ENCODE peak calls at places on chromosomes 7 and 10, in ten cellular contexts. One of them, this sample, is unnamed.

GRCh38 chr7:70434821-70435220 is 697.1 kb upstream of the GALNT17 start:
- DNase-seq in suprapubic skin: no peak
- DNase-seq in right cardiac atrium: no peak
- DNase-seq in A549: no peak
- DNase-seq in tibial nerve: no peak
- DNase-seq in heart right ventricle: no peak
- DNase-seq in esophagus squamous epithelium: no peak
- DNase-seq in OCI-LY7: no peak
- DNase-seq in body of pancreas: no peak
- DNase-seq in tibial artery: no peak
- DNase-seq in this sample: no peak

GRCh38 chr10:126661841-126662520 is 8.5 kb downstream of the C10orf90 start:
- DNase-seq in OCI-LY7: no peak
- DNase-seq in esophagus squamous epithelium: no peak
- DNase-seq in heart right ventricle: no peak
- DNase-seq in suprapubic skin: no peak
- DNase-seq in right cardiac atrium: no peak
- DNase-seq in A549: no peak
- DNase-seq in tibial artery: no peak
- DNase-seq in tibial nerve: no peak
- DNase-seq in body of pancreas: no peak
- DNase-seq in this sample: no peak

GRCh38 chr7:6164491-6164890 is 107.9 kb downstream of the CYTH3 start:
- DNase-seq in esophagus squamous epithelium: no peak
- DNase-seq in suprapubic skin: no peak
- DNase-seq in heart right ventricle: peak; percentile 61
- DNase-seq in A549: peak; percentile 37
- DNase-seq in body of pancreas: peak; percentile 15
- DNase-seq in tibial artery: no peak
- DNase-seq in OCI-LY7: no peak
- DNase-seq in right cardiac atrium: no peak
- DNase-seq in tibial nerve: no peak
- DNase-seq in this sample: peak; percentile 56

GRCh38 chr7:5139998-5140397 is 50.0 kb upstream of the WIPI2 start:
- DNase-seq in body of pancreas: peak; percentile 19
- DNase-seq in tibial nerve: no peak
- DNase-seq in suprapubic skin: no peak
- DNase-seq in right cardiac atrium: no peak
- DNase-seq in OCI-LY7: peak; percentile 57
- DNase-seq in tibial artery: no peak
- DNase-seq in A549: peak; percentile 47
- DNase-seq in heart right ventricle: no peak
- DNase-seq in esophagus squamous epithelium: no peak
- DNase-seq in this sample: no peak

GRCh38 chr10:28137907-28138880 is 139.3 kb upstream of the ODAD2 start:
- DNase-seq in tibial artery: no peak
- DNase-seq in heart right ventricle: no peak
- DNase-seq in tibial nerve: no peak
- DNase-seq in suprapubic skin: no peak
- DNase-seq in right cardiac atrium: no peak
- DNase-seq in OCI-LY7: no peak
- DNase-seq in A549: no peak
- DNase-seq in esophagus squamous epithelium: no peak
- DNase-seq in body of pancreas: no peak
- DNase-seq in this sample: no peak

GRCh38 chr7:149440222-149440621 is 20.6 kb downstream of the ZNF777 start:
- DNase-seq in A549: no peak
- DNase-seq in OCI-LY7: no peak
- DNase-seq in heart right ventricle: no peak
- DNase-seq in esophagus squamous epithelium: no peak
- DNase-seq in tibial artery: no peak
- DNase-seq in suprapubic skin: peak; percentile 20
- DNase-seq in right cardiac atrium: no peak
- DNase-seq in tibial nerve: no peak
- DNase-seq in body of pancreas: no peak
- DNase-seq in this sample: no peak

GRCh38 chr10:119268871-119269506 is 61.6 kb downstream of the GRK5 start:
- DNase-seq in tibial artery: no peak
- DNase-seq in heart right ventricle: no peak
- DNase-seq in tibial nerve: no peak
- DNase-seq in right cardiac atrium: no peak
- DNase-seq in suprapubic skin: no peak
- DNase-seq in OCI-LY7: no peak
- DNase-seq in A549: no peak
- DNase-seq in esophagus squamous epithelium: no peak
- DNase-seq in body of pancreas: no peak
- DNase-seq in this sample: no peak

GRCh38 chr7:150404172-150404784 is 25.1 kb downstream of the ZNF775 start:
- DNase-seq in suprapubic skin: peak; percentile 62
- DNase-seq in tibial artery: no peak
- DNase-seq in OCI-LY7: no peak
- DNase-seq in body of pancreas: no peak
- DNase-seq in tibial nerve: no peak
- DNase-seq in A549: no peak
- DNase-seq in esophagus squamous epithelium: no peak
- DNase-seq in heart right ventricle: no peak
- DNase-seq in right cardiac atrium: no peak
- DNase-seq in this sample: no peak

GRCh38 chr7:159149488-159149887 is 4.8 kb upstream of the VIPR2 start:
- DNase-seq in body of pancreas: no peak
- DNase-seq in suprapubic skin: no peak
- DNase-seq in tibial artery: no peak
- DNase-seq in A549: no peak
- DNase-seq in OCI-LY7: no peak
- DNase-seq in esophagus squamous epithelium: no peak
- DNase-seq in tibial nerve: no peak
- DNase-seq in right cardiac atrium: no peak
- DNase-seq in heart right ventricle: no peak
- DNase-seq in this sample: no peak

GRCh38 chr7:135862586-135863361 is 114.2 kb upstream of the FAM180A start:
- DNase-seq in OCI-LY7: no peak
- DNase-seq in suprapubic skin: no peak
- DNase-seq in heart right ventricle: no peak
- DNase-seq in A549: no peak
- DNase-seq in body of pancreas: no peak
- DNase-seq in esophagus squamous epithelium: no peak
- DNase-seq in right cardiac atrium: no peak
- DNase-seq in tibial artery: no peak
- DNase-seq in tibial nerve: no peak
- DNase-seq in this sample: no peak

GRCh38 chr10:1670541-1671365 is 66.6 kb downstream of the ADARB2 start:
- DNase-seq in right cardiac atrium: no peak
- DNase-seq in tibial nerve: no peak
- DNase-seq in esophagus squamous epithelium: no peak
- DNase-seq in A549: no peak
- DNase-seq in tibial artery: no peak
- DNase-seq in suprapubic skin: no peak
- DNase-seq in heart right ventricle: no peak
- DNase-seq in body of pancreas: no peak
- DNase-seq in OCI-LY7: no peak
- DNase-seq in this sample: no peak

GRCh38 chr7:1964913-1965578 is 267.7 kb downstream of the MAD1L1 start:
- DNase-seq in A549: no peak
- DNase-seq in suprapubic skin: no peak
- DNase-seq in right cardiac atrium: no peak
- DNase-seq in heart right ventricle: no peak
- DNase-seq in esophagus squamous epithelium: no peak
- DNase-seq in OCI-LY7: no peak
- DNase-seq in tibial artery: no peak
- DNase-seq in tibial nerve: no peak
- DNase-seq in body of pancreas: no peak
- DNase-seq in this sample: peak; percentile 9

GRCh38 chr7:80763704-80764103 is 125.3 kb downstream of the CD36 start:
- DNase-seq in tibial nerve: no peak
- DNase-seq in body of pancreas: no peak
- DNase-seq in right cardiac atrium: no peak
- DNase-seq in heart right ventricle: no peak
- DNase-seq in suprapubic skin: no peak
- DNase-seq in OCI-LY7: no peak
- DNase-seq in esophagus squamous epithelium: no peak
- DNase-seq in tibial artery: no peak
- DNase-seq in A549: no peak
- DNase-seq in this sample: no peak

GRCh38 chr7:73963252-73963822 is 64.6 kb upstream of the ELN start:
- DNase-seq in tibial artery: no peak
- DNase-seq in OCI-LY7: no peak
- DNase-seq in right cardiac atrium: no peak
- DNase-seq in esophagus squamous epithelium: no peak
- DNase-seq in tibial nerve: no peak
- DNase-seq in A549: peak; percentile 20
- DNase-seq in heart right ventricle: no peak
- DNase-seq in suprapubic skin: no peak
- DNase-seq in body of pancreas: no peak
- DNase-seq in this sample: no peak

GRCh38 chr10:96292971-96293909 is 11.0 kb upstream of the DNTT start:
- DNase-seq in suprapubic skin: no peak
- DNase-seq in OCI-LY7: peak; percentile 87
- DNase-seq in tibial nerve: no peak
- DNase-seq in esophagus squamous epithelium: no peak
- DNase-seq in heart right ventricle: no peak
- DNase-seq in tibial artery: no peak
- DNase-seq in body of pancreas: peak; percentile 33
- DNase-seq in A549: peak; percentile 59
- DNase-seq in right cardiac atrium: no peak
- DNase-seq in this sample: no peak
- H3K4me3 ChIP-seq in suprapubic skin: no peak overlapping the region
- H3K4me3 ChIP-seq in OCI-LY7: peak overlapping the region; percentile 13
- H3K4me3 ChIP-seq in tibial nerve: no peak overlapping the region
- H3K4me3 ChIP-seq in esophagus squamous epithelium: no peak overlapping the region
- H3K4me3 ChIP-seq in heart right ventricle: no peak overlapping the region
- H3K4me3 ChIP-seq in tibial artery: no peak overlapping the region
- H3K4me3 ChIP-seq in body of pancreas: no peak overlapping the region
- H3K4me3 ChIP-seq in A549: no peak overlapping the region
- H3K4me3 ChIP-seq in right cardiac atrium: no peak overlapping the region
- H3K4me3 ChIP-seq in this sample: no peak overlapping the region

GRCh38 chr7:55021053-55021452 is 2.2 kb downstream of the EGFR start:
- DNase-seq in esophagus squamous epithelium: no peak
- DNase-seq in body of pancreas: no peak
- DNase-seq in heart right ventricle: no peak
- DNase-seq in tibial nerve: no peak
- DNase-seq in tibial artery: no peak
- DNase-seq in OCI-LY7: no peak
- DNase-seq in suprapubic skin: no peak
- DNase-seq in right cardiac atrium: no peak
- DNase-seq in A549: no peak
- DNase-seq in this sample: no peak
- H3K4me1 ChIP-seq in esophagus squamous epithelium: peaks cover 10% of the 10 kb centered on the region
- H3K4me1 ChIP-seq in body of pancreas: peaks cover 44% of the 10 kb centered on the region
- H3K4me1 ChIP-seq in heart right ventricle: peaks cover 5% of the 10 kb centered on the region
- H3K4me1 ChIP-seq in tibial nerve: no peaks in the 10 kb centered on the region
- H3K4me1 ChIP-seq in tibial artery: peaks cover 35% of the 10 kb centered on the region
- H3K4me1 ChIP-seq in OCI-LY7: no peaks in the 10 kb centered on the region
- H3K4me1 ChIP-seq in suprapubic skin: peaks cover 53% of the 10 kb centered on the region
- H3K4me1 ChIP-seq in right cardiac atrium: peaks cover 6% of the 10 kb centered on the region
- H3K4me1 ChIP-seq in A549: peaks cover 57% of the 10 kb centered on the region
- H3K4me1 ChIP-seq in this sample: peaks cover 40% of the 10 kb centered on the region

GRCh38 chr7:134781171-134781570 is 1.7 kb downstream of the CALD1 start:
- DNase-seq in A549: no peak
- DNase-seq in body of pancreas: no peak
- DNase-seq in tibial nerve: no peak
- DNase-seq in suprapubic skin: no peak
- DNase-seq in OCI-LY7: no peak
- DNase-seq in right cardiac atrium: no peak
- DNase-seq in esophagus squamous epithelium: no peak
- DNase-seq in tibial artery: no peak
- DNase-seq in heart right ventricle: no peak
- DNase-seq in this sample: no peak

GRCh38 chr7:134778941-134779740 is at the start of gene CALD1:
- DNase-seq in tibial artery: peak; percentile 80
- DNase-seq in body of pancreas: peak; percentile 40
- DNase-seq in heart right ventricle: peak; percentile 53
- DNase-seq in OCI-LY7: no peak
- DNase-seq in suprapubic skin: peak; percentile 80
- DNase-seq in tibial nerve: peak; percentile 52
- DNase-seq in right cardiac atrium: peak; percentile 76
- DNase-seq in esophagus squamous epithelium: no peak
- DNase-seq in A549: peak; percentile 89
- DNase-seq in this sample: peak; percentile 74

GRCh38 chr7:134782121-134782623 is 2.7 kb downstream of the CALD1 start:
- DNase-seq in right cardiac atrium: no peak
- DNase-seq in esophagus squamous epithelium: no peak
- DNase-seq in OCI-LY7: no peak
- DNase-seq in A549: no peak
- DNase-seq in tibial nerve: no peak
- DNase-seq in suprapubic skin: no peak
- DNase-seq in heart right ventricle: no peak
- DNase-seq in body of pancreas: no peak
- DNase-seq in tibial artery: no peak
- DNase-seq in this sample: no peak

GRCh38 chr7:134779741-134780065 is 269 bp downstream of the CALD1 start:
- DNase-seq in tibial artery: no peak
- DNase-seq in heart right ventricle: no peak
- DNase-seq in suprapubic skin: no peak
- DNase-seq in esophagus squamous epithelium: no peak
- DNase-seq in OCI-LY7: no peak
- DNase-seq in A549: no peak
- DNase-seq in tibial nerve: no peak
- DNase-seq in body of pancreas: no peak
- DNase-seq in right cardiac atrium: no peak
- DNase-seq in this sample: no peak

DNA sequence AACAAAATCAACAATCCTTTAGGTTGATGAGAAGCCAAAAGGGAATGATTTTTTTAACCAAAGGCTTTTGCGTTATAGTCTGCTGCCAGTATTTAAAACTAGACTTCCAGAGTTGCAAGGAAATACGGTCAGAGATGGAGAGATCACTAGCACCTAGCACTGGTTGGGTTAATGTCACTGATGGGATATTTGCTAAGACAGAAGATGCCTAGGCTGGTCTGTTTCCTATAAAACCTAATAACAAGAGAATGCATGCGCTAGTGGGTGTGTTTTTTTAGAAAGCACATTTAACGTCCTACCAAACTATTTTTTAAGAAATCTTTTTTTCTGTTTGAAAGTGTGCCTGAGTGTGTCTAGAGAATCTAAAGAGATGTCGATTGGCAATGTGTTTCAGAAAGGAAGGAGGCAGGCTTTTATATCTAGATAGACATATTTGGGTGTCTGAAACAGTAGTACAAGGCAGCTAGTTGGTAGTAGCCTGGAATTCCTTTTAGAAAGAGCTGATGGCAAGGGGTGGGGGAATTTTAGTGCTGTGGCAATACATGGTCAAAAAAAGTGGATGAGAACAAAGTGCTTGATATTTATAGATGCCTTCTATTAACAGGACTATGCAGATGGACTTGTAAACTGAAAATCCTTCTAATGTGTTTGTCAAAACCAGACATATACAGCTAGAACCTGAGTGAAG is 876 bp downstream of the CALD1 start:
- DNase-seq in OCI-LY7: no peak
- DNase-seq in suprapubic skin: no peak
- DNase-seq in heart right ventricle: no peak
- DNase-seq in tibial nerve: no peak
- DNase-seq in tibial artery: no peak
- DNase-seq in esophagus squamous epithelium: no peak
- DNase-seq in A549: no peak
- DNase-seq in body of pancreas: no peak
- DNase-seq in right cardiac atrium: no peak
- DNase-seq in this sample: no peak
- H3K27ac ChIP-seq in OCI-LY7: no peak overlapping the region
- H3K27ac ChIP-seq in suprapubic skin: peak overlapping the region; percentile 83
- H3K27ac ChIP-seq in heart right ventricle: peak overlapping the region; percentile 92
- H3K27ac ChIP-seq in tibial nerve: peak overlapping the region; percentile 92
- H3K27ac ChIP-seq in tibial artery: peak overlapping the region; percentile 89
- H3K27ac ChIP-seq in esophagus squamous epithelium: peak overlapping the region; percentile 84
- H3K27ac ChIP-seq in A549: peak overlapping the region; percentile 60
- H3K27ac ChIP-seq in body of pancreas: no peak overlapping the region
- H3K27ac ChIP-seq in right cardiac atrium: peak overlapping the region; percentile 71
- H3K27ac ChIP-seq in this sample: peak overlapping the region; percentile 89

GRCh38 chr7:130909161-130909836 is 175.3 kb upstream of the KLF14 start:
- DNase-seq in esophagus squamous epithelium: no peak
- DNase-seq in right cardiac atrium: no peak
- DNase-seq in tibial nerve: no peak
- DNase-seq in OCI-LY7: no peak
- DNase-seq in heart right ventricle: no peak
- DNase-seq in A549: no peak
- DNase-seq in suprapubic skin: no peak
- DNase-seq in body of pancreas: no peak
- DNase-seq in tibial artery: no peak
- DNase-seq in this sample: no peak
- H3K4me3 ChIP-seq in esophagus squamous epithelium: peak overlapping the region; percentile 31
- H3K4me3 ChIP-seq in right cardiac atrium: no peak overlapping the region
- H3K4me3 ChIP-seq in tibial nerve: peak overlapping the region; percentile 13
- H3K4me3 ChIP-seq in OCI-LY7: no peak overlapping the region
- H3K4me3 ChIP-seq in heart right ventricle: no peak overlapping the region
- H3K4me3 ChIP-seq in A549: peak overlapping the region; percentile 62
- H3K4me3 ChIP-seq in suprapubic skin: no peak overlapping the region
- H3K4me3 ChIP-seq in body of pancreas: no peak overlapping the region
- H3K4me3 ChIP-seq in tibial artery: no peak overlapping the region
- H3K4me3 ChIP-seq in this sample: no peak overlapping the region